ENCODE peak calls at places on chromosomes 1 and 21, in ten cellular contexts. A is T-helper 1 cell, U is NCI-H1105 treated with DMSO at 0.1 percent for 48 hours, Y is memory B cell, C is choroid plexus epithelial cell, L is H7, S is AG09319, N is COR-L47, W is renal cortical epithelial cell, O is fibroblast of lung. I is an unnamed sample.
A peak's percentile ranks its signal among the peaks of the same experiment; 100 is the strongest.

GRCh38 chr1:65998763-65999583 is 206.3 kb downstream of the PDE4B start:
- DNase-seq in A (no peak), U (no peak), Y (no peak), C (no peak), L (no peak), S (no peak), N (no peak), W (no peak), O (no peak), I (no peak)

GRCh38 chr21:28342229-28342810 is 650.4 kb downstream of the LTN1 start:
- DNase-seq in A (no peak), U (no peak), Y (no peak), C (no peak), L (no peak), S (no peak), N (no peak), W (peak; percentile 26), O (no peak), I (peak; percentile 20)

GRCh38 chr1:173365341-173365740 is 111.8 kb upstream of the PRDX6 start:
- DNase-seq in A (no peak), U (no peak), Y (no peak), C (no peak), L (no peak), S (no peak), N (no peak), W (peak; percentile 83), O (no peak), I (no peak)

GRCh38 chr1:234276389-234276788 is 96.9 kb upstream of the COA6 start:
- DNase-seq in A (no peak), U (no peak), Y (no peak), C (no peak), L (no peak), S (no peak), N (peak; percentile 38), W (no peak), O (no peak), I (no peak)

GRCh38 chr1:150718225-150718891 is 2.3 kb downstream of the HORMAD1 start:
- DNase-seq in A (no peak), U (no peak), Y (no peak), C (no peak), L (no peak), S (no peak), N (no peak), W (no peak), O (no peak), I (no peak)

GRCh38 chr1:98502937-98503336 is 158.6 kb upstream of the SNX7 start:
- DNase-seq in A (no peak), U (no peak), Y (no peak), C (no peak), L (no peak), S (no peak), N (peak; percentile 38), W (no peak), O (no peak), I (no peak)

GRCh38 chr1:188857526-188858087 is 1620.1 kb downstream of the BRINP3 start:
- DNase-seq in A (no peak), U (no peak), Y (no peak), C (no peak), L (peak; percentile 4), S (no peak), N (no peak), W (no peak), O (no peak), I (no peak)

GRCh38 chr1:24925082-24925779 is 4.8 kb downstream of the RUNX3 start:
- DNase-seq in A (peak; percentile 84), U (no peak), Y (peak; percentile 60), C (no peak), L (no peak), S (no peak), N (no peak), W (no peak), O (no peak), I (no peak)

GRCh38 chr21:42376338-42376982 is 10.1 kb upstream of the TFF1 start:
- DNase-seq in A (no peak), U (no peak), Y (no peak), C (no peak), L (peak; percentile 74), S (no peak), N (no peak), W (no peak), O (no peak), I (no peak)

GRCh38 chr21:33789697-33790096 is 125.9 kb downstream of the ATP5PO start:
- DNase-seq in A (no peak), U (no peak), Y (no peak), C (peak; percentile 80), L (no peak), S (no peak), N (no peak), W (peak; percentile 25), O (peak; percentile 51), I (peak; percentile 38)

GRCh38 chr1:172356620-172357019 is 63.9 kb upstream of the C1orf105 start:
- DNase-seq in A (no peak), U (no peak), Y (no peak), C (peak; percentile 75), L (no peak), S (no peak), N (no peak), W (peak; percentile 53), O (peak; percentile 64), I (peak; percentile 85)

GRCh38 chr1:212205843-212206242 is 79.4 kb upstream of the PPP2R5A start:
- DNase-seq in A (no peak), U (no peak), Y (no peak), C (no peak), L (no peak), S (no peak), N (no peak), W (no peak), O (no peak), I (no peak)

GRCh38 chr21:19607983-19608668 is 1204.5 kb upstream of the TMPRSS15 start:
- DNase-seq in A (no peak), U (peak; percentile 57), Y (no peak), C (peak; percentile 65), L (no peak), S (no peak), N (peak; percentile 73), W (peak; percentile 1), O (no peak), I (no peak)

GRCh38 chr1:87451229-87451900 is 122.7 kb downstream of the LMO4 start:
- DNase-seq in A (no peak), U (no peak), Y (no peak), C (peak; percentile 40), L (no peak), S (no peak), N (no peak), W (no peak), O (peak; percentile 12), I (peak; percentile 60)

GRCh38 chr1:207752456-207753132 is 740 bp downstream of the CD46 start:
- DNase-seq in A (peak; percentile 6), U (peak; percentile 41), Y (no peak), C (peak; percentile 11), L (peak; percentile 16), S (no peak), N (peak; percentile 7), W (peak; percentile 30), O (peak; percentile 20), I (no peak)

GRCh38 chr1:227894306-227894721 is 53.4 kb downstream of the WNT9A start:
- DNase-seq in A (no peak), U (no peak), Y (no peak), C (no peak), L (no peak), S (no peak), N (no peak), W (no peak), O (no peak), I (no peak)

GRCh38 chr1:203338335-203339036 is 12.4 kb downstream of the FMOD start:
- DNase-seq in A (peak; percentile 46), U (peak; percentile 44), Y (peak; percentile 61), C (peak; percentile 79), L (peak; percentile 91), S (no peak), N (peak; percentile 35), W (peak; percentile 52), O (peak; percentile 75), I (no peak)

GRCh38 chr1:25064465-25065238 is 134.6 kb upstream of the RUNX3 start:
- DNase-seq in A (no peak), U (no peak), Y (no peak), C (no peak), L (no peak), S (no peak), N (no peak), W (no peak), O (no peak), I (no peak)

GRCh38 chr1:223189903-223190724 is 47.1 kb upstream of the TLR5 start:
- DNase-seq in A (peak; percentile 13), U (no peak), Y (no peak), C (no peak), L (no peak), S (no peak), N (no peak), W (no peak), O (no peak), I (peak; percentile 23)

GRCh38 chr21:46110499-46111192 is 12.7 kb downstream of the COL6A2 start:
- DNase-seq in A (no peak), U (no peak), Y (no peak), C (no peak), L (peak; percentile 89), S (no peak), N (no peak), W (no peak), O (no peak), I (no peak)

GRCh38 chr1:19010995-19011696 is 54.7 kb upstream of the IFFO2 start:
- DNase-seq in A (peak; percentile 16), U (no peak), Y (no peak), C (peak; percentile 96), L (no peak), S (peak; percentile 87), N (no peak), W (peak; percentile 99), O (peak; percentile 99), I (peak; percentile 87)

GRCh38 chr1:19484793-19485361 is 462 bp downstream of the CAPZB start:
- DNase-seq in A (no peak), U (no peak), Y (no peak), C (peak; percentile 42), L (no peak), S (no peak), N (peak; percentile 43), W (no peak), O (no peak), I (no peak)

GRCh38 chr1:233281711-233282581 is 13.6 kb downstream of the PCNX2 start:
- DNase-seq in A (peak; percentile 3), U (no peak), Y (no peak), C (peak; percentile 89), L (no peak), S (no peak), N (no peak), W (peak; percentile 44), O (peak; percentile 51), I (no peak)

GRCh38 chr1:69263982-69264381 is 303.7 kb upstream of the LRRC7 start:
- DNase-seq in A (no peak), U (peak; percentile 100), Y (no peak), C (peak; percentile 23), L (no peak), S (no peak), N (peak; percentile 98), W (peak; percentile 91), O (peak; percentile 51), I (peak; percentile 54)

GRCh38 chr21:38663282-38663681 is 142.4 kb upstream of the ETS2 start:
- DNase-seq in A (no peak), U (no peak), Y (no peak), C (no peak), L (no peak), S (no peak), N (no peak), W (no peak), O (no peak), I (no peak)

GRCh38 chr1:243465738-243466137 is 209.9 kb downstream of the SDCCAG8 start:
- DNase-seq in A (no peak), U (no peak), Y (no peak), C (no peak), L (no peak), S (no peak), N (no peak), W (no peak), O (no peak), I (no peak)

GRCh38 chr1:20399606-20400180 is 86.3 kb downstream of the CAMK2N1 start:
- DNase-seq in A (no peak), U (no peak), Y (no peak), C (no peak), L (no peak), S (no peak), N (peak; percentile 18), W (no peak), O (no peak), I (no peak)

GRCh38 chr1:145719230-145720079 is at the start of gene CD160:
- DNase-seq in A (no peak), U (no peak), Y (no peak), C (no peak), L (no peak), S (no peak), N (no peak), W (no peak), O (no peak), I (no peak)